ENCODE peak calls at places on chromosomes 6 and 20, in ten cellular contexts. One of them, this sample, is unnamed.

GRCh38 chr6:162343196-162343901 is 384.2 kb downstream of the PRKN start:
- DNase-seq in adrenal gland: no peak
- DNase-seq in spleen: no peak
- DNase-seq in tibial nerve: no peak
- DNase-seq in prostate gland: no peak
- DNase-seq in A549: peak; percentile 8
- DNase-seq in stomach: no peak
- DNase-seq in body of pancreas: no peak
- DNase-seq in uterus: no peak
- DNase-seq in GM12878: no peak
- DNase-seq in this sample: no peak

GRCh38 chr6:131182991-131183425 is 47.7 kb downstream of the AKAP7 start:
- DNase-seq in GM12878: no peak
- DNase-seq in stomach: no peak
- DNase-seq in A549: peak; percentile 42
- DNase-seq in prostate gland: no peak
- DNase-seq in uterus: no peak
- DNase-seq in tibial nerve: no peak
- DNase-seq in spleen: no peak
- DNase-seq in body of pancreas: no peak
- DNase-seq in adrenal gland: no peak
- DNase-seq in this sample: no peak

GRCh38 chr6:146850238-146850896 is 251.6 kb downstream of the ADGB start:
- DNase-seq in body of pancreas: no peak
- DNase-seq in GM12878: no peak
- DNase-seq in A549: no peak
- DNase-seq in adrenal gland: no peak
- DNase-seq in uterus: peak; percentile 19
- DNase-seq in tibial nerve: no peak
- DNase-seq in prostate gland: no peak
- DNase-seq in spleen: no peak
- DNase-seq in stomach: no peak
- DNase-seq in this sample: no peak

GRCh38 chr6:23424584-23424983 is 701.4 kb upstream of the NRSN1 start:
- DNase-seq in spleen: no peak
- DNase-seq in prostate gland: no peak
- DNase-seq in adrenal gland: no peak
- DNase-seq in tibial nerve: no peak
- DNase-seq in uterus: no peak
- DNase-seq in stomach: no peak
- DNase-seq in GM12878: no peak
- DNase-seq in body of pancreas: no peak
- DNase-seq in A549: no peak
- DNase-seq in this sample: no peak

GRCh38 chr6:84466521-84466920 is 239.1 kb upstream of the CEP162 start:
- DNase-seq in A549: peak; percentile 78
- DNase-seq in prostate gland: no peak
- DNase-seq in GM12878: no peak
- DNase-seq in spleen: no peak
- DNase-seq in uterus: no peak
- DNase-seq in body of pancreas: no peak
- DNase-seq in stomach: no peak
- DNase-seq in adrenal gland: no peak
- DNase-seq in tibial nerve: no peak
- DNase-seq in this sample: no peak

GRCh38 chr6:115613488-115613887 is 447.2 kb downstream of the FRK start:
- DNase-seq in A549: no peak
- DNase-seq in tibial nerve: no peak
- DNase-seq in prostate gland: no peak
- DNase-seq in uterus: no peak
- DNase-seq in spleen: no peak
- DNase-seq in GM12878: no peak
- DNase-seq in adrenal gland: no peak
- DNase-seq in stomach: no peak
- DNase-seq in body of pancreas: no peak
- DNase-seq in this sample: no peak

GRCh38 chr6:158784505-158784904 is 34.7 kb downstream of the EZR start:
- DNase-seq in adrenal gland: no peak
- DNase-seq in tibial nerve: no peak
- DNase-seq in A549: no peak
- DNase-seq in GM12878: no peak
- DNase-seq in body of pancreas: no peak
- DNase-seq in spleen: no peak
- DNase-seq in stomach: peak; percentile 24
- DNase-seq in prostate gland: no peak
- DNase-seq in uterus: no peak
- DNase-seq in this sample: no peak

GRCh38 chr20:25606094-25606640 is 17.6 kb downstream of the NANP start:
- DNase-seq in adrenal gland: no peak
- DNase-seq in GM12878: no peak
- DNase-seq in uterus: no peak
- DNase-seq in A549: no peak
- DNase-seq in stomach: no peak
- DNase-seq in body of pancreas: no peak
- DNase-seq in tibial nerve: no peak
- DNase-seq in prostate gland: no peak
- DNase-seq in spleen: no peak
- DNase-seq in this sample: no peak

GRCh38 chr6:52573295-52573694 is 3.6 kb downstream of the TRAM2 start:
- DNase-seq in body of pancreas: no peak
- DNase-seq in A549: no peak
- DNase-seq in prostate gland: no peak
- DNase-seq in GM12878: no peak
- DNase-seq in tibial nerve: no peak
- DNase-seq in adrenal gland: no peak
- DNase-seq in stomach: no peak
- DNase-seq in uterus: no peak
- DNase-seq in spleen: no peak
- DNase-seq in this sample: no peak

GRCh38 chr6:101513181-101513580 is 119.7 kb downstream of the GRIK2 start:
- DNase-seq in uterus: no peak
- DNase-seq in prostate gland: no peak
- DNase-seq in adrenal gland: no peak
- DNase-seq in stomach: no peak
- DNase-seq in GM12878: no peak
- DNase-seq in body of pancreas: no peak
- DNase-seq in spleen: no peak
- DNase-seq in A549: no peak
- DNase-seq in tibial nerve: no peak
- DNase-seq in this sample: no peak

GRCh38 chr6:19399406-19399805 is 437.8 kb upstream of the ID4 start:
- DNase-seq in tibial nerve: peak; percentile 18
- DNase-seq in spleen: no peak
- DNase-seq in uterus: peak; percentile 37
- DNase-seq in GM12878: no peak
- DNase-seq in body of pancreas: peak; percentile 6
- DNase-seq in prostate gland: no peak
- DNase-seq in stomach: no peak
- DNase-seq in A549: no peak
- DNase-seq in adrenal gland: no peak
- DNase-seq in this sample: no peak

GRCh38 chr6:49607391-49607982 is 29.2 kb downstream of the RHAG start:
- DNase-seq in uterus: no peak
- DNase-seq in tibial nerve: no peak
- DNase-seq in GM12878: no peak
- DNase-seq in adrenal gland: no peak
- DNase-seq in stomach: no peak
- DNase-seq in A549: no peak
- DNase-seq in body of pancreas: no peak
- DNase-seq in prostate gland: no peak
- DNase-seq in spleen: no peak
- DNase-seq in this sample: no peak

GRCh38 chr6:18121580-18122127 is 823 bp downstream of the NHLRC1 start:
- DNase-seq in spleen: no peak
- DNase-seq in tibial nerve: no peak
- DNase-seq in stomach: no peak
- DNase-seq in prostate gland: no peak
- DNase-seq in adrenal gland: peak; percentile 25
- DNase-seq in A549: no peak
- DNase-seq in body of pancreas: no peak
- DNase-seq in GM12878: no peak
- DNase-seq in uterus: peak; percentile 15
- DNase-seq in this sample: no peak

GRCh38 chr6:2873643-2874042 is 29.5 kb downstream of the SERPINB9 start:
- DNase-seq in spleen: no peak
- DNase-seq in uterus: no peak
- DNase-seq in prostate gland: no peak
- DNase-seq in adrenal gland: no peak
- DNase-seq in body of pancreas: no peak
- DNase-seq in tibial nerve: no peak
- DNase-seq in A549: no peak
- DNase-seq in GM12878: no peak
- DNase-seq in stomach: no peak
- DNase-seq in this sample: no peak

GRCh38 chr6:6694825-6695710 is 106.5 kb downstream of the LY86 start:
- DNase-seq in spleen: peak; percentile 83
- DNase-seq in prostate gland: no peak
- DNase-seq in A549: no peak
- DNase-seq in adrenal gland: no peak
- DNase-seq in uterus: no peak
- DNase-seq in stomach: peak; percentile 67
- DNase-seq in GM12878: no peak
- DNase-seq in body of pancreas: no peak
- DNase-seq in tibial nerve: peak; percentile 48
- DNase-seq in this sample: peak; percentile 90

GRCh38 chr20:56111951-56112730 is 106.8 kb upstream of the CBLN4 start:
- DNase-seq in body of pancreas: no peak
- DNase-seq in adrenal gland: no peak
- DNase-seq in A549: no peak
- DNase-seq in GM12878: no peak
- DNase-seq in tibial nerve: no peak
- DNase-seq in prostate gland: no peak
- DNase-seq in uterus: no peak
- DNase-seq in spleen: no peak
- DNase-seq in stomach: no peak
- DNase-seq in this sample: no peak

DNA sequence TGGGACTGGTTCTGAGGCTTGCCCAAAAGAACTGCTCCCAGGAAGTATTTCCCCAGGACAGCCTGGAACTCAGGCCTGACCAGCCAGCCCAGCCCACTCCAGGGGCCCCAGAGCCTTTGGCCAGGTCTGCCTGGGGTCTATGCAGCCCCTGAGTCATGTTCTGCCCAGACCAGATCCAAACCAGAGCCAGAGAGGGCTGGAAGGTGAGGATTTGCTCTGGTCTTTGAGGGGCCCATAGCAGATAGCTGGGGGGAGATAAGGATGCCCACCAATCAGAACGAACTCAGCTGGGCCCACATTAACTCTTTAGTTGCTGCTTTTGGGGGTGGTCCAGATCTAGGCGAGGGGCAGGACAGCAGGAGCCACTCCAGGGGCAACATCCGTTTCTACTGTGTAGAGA is 16.8 kb downstream of the C6orf132 start:
- DNase-seq in tibial nerve: no peak
- DNase-seq in GM12878: no peak
- DNase-seq in stomach: no peak
- DNase-seq in spleen: no peak
- DNase-seq in A549: no peak
- DNase-seq in body of pancreas: no peak
- DNase-seq in adrenal gland: no peak
- DNase-seq in uterus: no peak
- DNase-seq in prostate gland: no peak
- DNase-seq in this sample: no peak
- TF ChIP-seq CTCF in tibial nerve: no peak
- TF ChIP-seq CTCF in GM12878: no peak
- TF ChIP-seq CTCF in stomach: no peak
- TF ChIP-seq CTCF in spleen: no peak
- TF ChIP-seq CTCF in A549: no peak
- TF ChIP-seq CTCF in body of pancreas: no peak
- TF ChIP-seq CTCF in adrenal gland: no peak
- TF ChIP-seq CTCF in uterus: no peak
- TF ChIP-seq CTCF in prostate gland: no peak
- TF ChIP-seq CTCF in this sample: no peak

DNA sequence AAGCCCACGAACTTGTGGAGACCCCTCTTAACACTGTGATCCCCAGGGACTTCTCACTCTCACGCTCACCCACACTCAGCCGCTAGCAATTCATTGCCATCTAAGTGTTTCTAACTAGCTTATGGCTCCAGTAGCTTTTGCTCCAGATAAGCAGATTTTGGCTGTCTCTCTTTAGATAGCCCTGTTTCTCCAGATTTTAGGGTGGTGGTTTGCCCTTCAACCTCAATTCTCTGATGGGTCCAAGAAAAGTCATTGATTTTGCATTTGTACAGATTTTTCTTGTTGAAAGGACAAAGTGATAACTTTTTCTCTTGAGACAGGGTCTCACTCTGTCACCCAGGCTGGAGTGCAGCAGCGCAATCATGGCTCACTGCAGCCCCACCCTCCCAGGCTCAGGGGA is 41.2 kb downstream of the NR2E1 start:
- DNase-seq in spleen: no peak
- DNase-seq in tibial nerve: no peak
- DNase-seq in adrenal gland: no peak
- DNase-seq in body of pancreas: no peak
- DNase-seq in A549: no peak
- DNase-seq in prostate gland: no peak
- DNase-seq in stomach: no peak
- DNase-seq in uterus: no peak
- DNase-seq in GM12878: no peak
- DNase-seq in this sample: no peak
- TF ChIP-seq POLR2A in spleen: no peak
- TF ChIP-seq POLR2A in tibial nerve: no peak
- TF ChIP-seq POLR2A in adrenal gland: no peak
- TF ChIP-seq POLR2A in body of pancreas: no peak
- TF ChIP-seq POLR2A in A549: no peak
- TF ChIP-seq POLR2A in prostate gland: no peak
- TF ChIP-seq POLR2A in stomach: no peak
- TF ChIP-seq POLR2A in uterus: no peak
- TF ChIP-seq POLR2A in GM12878: no peak
- TF ChIP-seq POLR2A in this sample: no peak

GRCh38 chr6:106055442-106055975 is 30.6 kb upstream of the PRDM1 start:
- DNase-seq in adrenal gland: no peak
- DNase-seq in GM12878: no peak
- DNase-seq in uterus: no peak
- DNase-seq in spleen: no peak
- DNase-seq in tibial nerve: no peak
- DNase-seq in body of pancreas: no peak
- DNase-seq in A549: no peak
- DNase-seq in prostate gland: peak; percentile 4
- DNase-seq in stomach: no peak
- DNase-seq in this sample: no peak
- H3K4me3 ChIP-seq in adrenal gland: no peak overlapping the region
- H3K4me3 ChIP-seq in GM12878: no peak overlapping the region
- H3K4me3 ChIP-seq in uterus: no peak overlapping the region
- H3K4me3 ChIP-seq in spleen: no peak overlapping the region
- H3K4me3 ChIP-seq in tibial nerve: no peak overlapping the region
- H3K4me3 ChIP-seq in body of pancreas: no peak overlapping the region
- H3K4me3 ChIP-seq in A549: no peak overlapping the region
- H3K4me3 ChIP-seq in prostate gland: no peak overlapping the region
- H3K4me3 ChIP-seq in stomach: no peak overlapping the region
- H3K4me3 ChIP-seq in this sample: no peak overlapping the region

DNA sequence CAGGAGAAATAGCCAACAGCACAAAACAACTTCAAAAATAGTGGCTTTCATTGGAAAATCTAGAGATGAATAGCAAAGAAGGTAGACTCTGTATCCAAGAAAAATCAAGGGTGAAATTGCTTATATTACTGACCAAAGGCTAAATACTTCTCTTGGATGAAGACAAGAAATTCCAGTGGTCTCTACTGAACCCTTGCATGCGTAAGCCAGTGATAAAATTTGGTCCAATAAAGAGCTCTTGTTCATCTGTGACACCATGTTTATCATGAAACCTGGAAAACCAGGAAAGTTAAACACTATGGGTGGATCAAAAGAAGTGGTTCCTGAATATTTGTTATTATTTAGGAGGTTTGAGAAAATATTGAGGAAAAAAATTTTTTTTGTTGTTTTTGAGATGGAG is 25.6 kb upstream of the SASH1 start:
- DNase-seq in stomach: no peak
- DNase-seq in A549: no peak
- DNase-seq in uterus: no peak
- DNase-seq in prostate gland: no peak
- DNase-seq in spleen: no peak
- DNase-seq in body of pancreas: no peak
- DNase-seq in tibial nerve: no peak
- DNase-seq in adrenal gland: no peak
- DNase-seq in GM12878: no peak
- DNase-seq in this sample: no peak
- TF ChIP-seq CTCF in stomach: no peak
- TF ChIP-seq CTCF in A549: no peak
- TF ChIP-seq CTCF in uterus: no peak
- TF ChIP-seq CTCF in prostate gland: no peak
- TF ChIP-seq CTCF in spleen: no peak
- TF ChIP-seq CTCF in body of pancreas: no peak
- TF ChIP-seq CTCF in tibial nerve: no peak
- TF ChIP-seq CTCF in adrenal gland: no peak
- TF ChIP-seq CTCF in GM12878: no peak
- TF ChIP-seq CTCF in this sample: no peak